ENCODE peak calls at places on chromosomes 3 and 15, in ten cellular contexts. S, E, Z, L, N, M, O, Y, J and T are unnamed samples.

GRCh38 chr3:37136067-37136466 is 38.3 kb downstream of the LRRFIP2 start:
- DNase-seq in O (no peak), J (no peak), Z (no peak), L (no peak), N (no peak), M (no peak), S (no peak), Y (no peak), E (no peak), T (no peak)

GRCh38 chr3:134357914-134358811 is 16.1 kb downstream of the AMOTL2 start:
- DNase-seq in N (no peak), Z (no peak), L (peak; percentile 98), O (peak; percentile 57), Y (peak; percentile 51), S (peak; percentile 91), M (peak; percentile 96), J (no peak), E (peak; percentile 96), T (no peak)

GRCh38 chr3:100087203-100087602 is 27.1 kb downstream of the FILIP1L start:
- DNase-seq in S (no peak), L (no peak), O (no peak), M (peak; percentile 61), Y (no peak), N (no peak), Z (no peak), J (no peak), E (peak; percentile 80), T (no peak)

GRCh38 chr3:41148901-41149300 is 50.4 kb upstream of the CTNNB1 start:
- DNase-seq in N (no peak), M (no peak), L (no peak), O (no peak), Y (no peak), J (no peak), Z (no peak), E (peak; percentile 6), S (no peak), T (no peak)

GRCh38 chr3:111605016-111605415 is 9.9 kb upstream of the ZBED2 start:
- DNase-seq in N (no peak), E (peak; percentile 56), S (no peak), M (no peak), Y (no peak), J (no peak), L (no peak), O (no peak), Z (no peak), T (no peak)

GRCh38 chr15:79721256-79721655 is 175.6 kb downstream of the MTHFS start:
- DNase-seq in L (no peak), E (no peak), Y (no peak), M (peak; percentile 74), N (no peak), J (no peak), O (no peak), Z (no peak), S (no peak), T (no peak)

GRCh38 chr15:66964111-66964738 is 101.2 kb upstream of the SMAD3 start:
- DNase-seq in M (no peak), E (no peak), O (no peak), S (no peak), L (no peak), N (no peak), Y (no peak), J (no peak), Z (no peak), T (no peak)

GRCh38 chr3:155093261-155093660 is 13.1 kb downstream of the MME start:
- DNase-seq in O (peak; percentile 49), Y (no peak), Z (no peak), N (no peak), E (no peak), S (no peak), M (no peak), J (no peak), L (no peak), T (no peak)

GRCh38 chr3:63862804-63863149 is 828 bp downstream of the THOC7 start:
- DNase-seq in Z (no peak), Y (no peak), S (no peak), J (no peak), O (no peak), L (no peak), N (no peak), E (no peak), M (no peak), T (no peak)

GRCh38 chr3:62153231-62153630 is 220.1 kb downstream of the FEZF2 start:
- DNase-seq in E (no peak), J (no peak), L (no peak), Z (no peak), M (no peak), S (no peak), N (no peak), O (no peak), Y (no peak), T (no peak)

GRCh38 chr3:62145086-62145757 is 228.1 kb downstream of the FEZF2 start:
- DNase-seq in M (no peak), Z (no peak), Y (no peak), O (no peak), N (no peak), J (no peak), L (no peak), E (no peak), S (peak; percentile 2), T (no peak)

GRCh38 chr3:62151591-62151990 is 221.8 kb downstream of the FEZF2 start:
- DNase-seq in J (no peak), S (no peak), Y (no peak), Z (no peak), L (no peak), M (no peak), E (no peak), O (no peak), N (no peak), T (no peak)

GRCh38 chr3:62149962-62150361 is 223.4 kb downstream of the FEZF2 start:
- DNase-seq in M (peak; percentile 34), E (peak; percentile 46), S (no peak), Y (no peak), O (no peak), L (no peak), N (peak; percentile 29), Z (no peak), J (peak; percentile 35), T (no peak)

GRCh38 chr3:62149539-62149938 is 223.8 kb downstream of the FEZF2 start:
- DNase-seq in N (no peak), J (no peak), E (no peak), S (no peak), Z (no peak), Y (no peak), O (no peak), M (no peak), L (no peak), T (no peak)
- H3K27ac ChIP-seq in N (no peak overlapping the region), J (no peak overlapping the region), E (no peak overlapping the region), S (no peak overlapping the region), Z (peak overlapping the region; percentile 60), Y (no peak overlapping the region), O (no peak overlapping the region), M (no peak overlapping the region), L (no peak overlapping the region), T (no peak overlapping the region)

DNA sequence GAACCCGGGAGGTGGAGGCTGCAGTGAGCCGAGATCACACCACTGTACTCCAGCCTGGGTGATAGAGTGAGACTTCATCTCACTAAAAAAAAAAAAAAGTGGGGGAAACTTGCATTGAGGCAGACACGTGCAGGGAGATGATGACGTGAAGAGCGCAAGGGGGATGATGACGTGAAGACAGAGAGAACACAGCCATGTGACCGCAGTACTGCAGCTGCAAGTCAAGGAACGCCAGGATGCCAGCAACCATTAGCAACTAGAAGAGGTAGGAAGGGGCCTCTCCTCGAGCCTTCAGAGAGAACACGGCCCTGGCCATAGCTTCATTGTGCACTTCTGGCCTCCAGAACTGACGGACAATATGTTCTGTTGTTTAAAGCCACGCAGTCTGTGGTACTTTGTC is 28.3 kb downstream of the RFT1 start:
- DNase-seq in N (no peak), J (no peak), S (no peak), E (no peak), Y (no peak), Z (no peak), L (no peak), O (no peak), M (no peak), T (no peak)
- H3K36me3 ChIP-seq in N (peaks cover 99% of the 10 kb centered on the region), J (peaks cover 25% of the 10 kb centered on the region), S (no peaks in the 10 kb centered on the region), E (peaks cover 68% of the 10 kb centered on the region), Y (peaks cover 15% of the 10 kb centered on the region), Z (peaks cover 83% of the 10 kb centered on the region), L (no peaks in the 10 kb centered on the region), O (peaks cover 4% of the 10 kb centered on the region), M (peaks cover 4% of the 10 kb centered on the region), T (peaks cover 22% of the 10 kb centered on the region)

GRCh38 chr3:20322085-20322484 is 136.1 kb upstream of the SGO1 start:
- DNase-seq in O (no peak), Z (no peak), E (no peak), Y (no peak), L (no peak), N (no peak), J (no peak), S (no peak), M (no peak), T (no peak)

GRCh38 chr3:20324664-20325478 is 138.9 kb upstream of the SGO1 start:
- DNase-seq in L (no peak), S (no peak), N (no peak), Y (no peak), O (peak; percentile 5), J (no peak), M (peak; percentile 7), Z (no peak), E (no peak), T (no peak)

GRCh38 chr3:20320489-20320888 is 134.5 kb upstream of the SGO1 start:
- DNase-seq in E (no peak), L (peak; percentile 67), J (no peak), Y (no peak), N (no peak), S (no peak), M (no peak), O (peak; percentile 85), Z (no peak), T (no peak)

GRCh38 chr3:20321391-20322047 is 135.5 kb upstream of the SGO1 start:
- DNase-seq in S (no peak), Y (no peak), L (no peak), J (no peak), N (no peak), M (no peak), Z (no peak), O (no peak), E (no peak), T (no peak)

DNA sequence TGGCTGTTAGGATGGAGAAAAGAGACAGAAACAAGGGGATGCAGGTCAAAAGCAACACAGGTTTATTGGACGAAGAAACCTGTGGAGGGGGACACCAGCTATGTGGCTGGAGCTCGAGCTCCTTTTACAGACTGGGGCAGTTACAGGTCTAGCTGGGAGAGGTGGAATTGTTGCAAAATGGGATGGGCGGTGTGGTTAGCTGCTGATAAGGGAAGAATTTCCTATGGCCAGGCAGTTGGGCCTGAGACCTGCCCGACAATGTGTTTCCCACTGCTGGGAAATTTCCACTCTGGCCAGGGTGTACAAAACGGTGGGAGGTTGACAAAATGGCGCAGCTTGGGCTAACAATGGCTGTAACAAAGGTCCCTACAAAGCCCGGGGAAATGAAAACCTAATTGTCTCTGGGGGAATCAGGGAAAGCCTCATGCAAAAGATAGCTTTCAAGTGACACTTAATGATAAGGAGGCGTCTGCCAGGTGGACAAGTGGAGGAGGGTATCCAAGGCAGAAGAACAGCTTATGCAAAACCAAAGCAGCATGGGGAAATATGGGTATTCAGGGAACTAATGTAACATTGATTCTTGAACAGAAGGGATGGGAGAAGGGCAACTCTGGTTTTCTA is 137.4 kb upstream of the SGO1 start:
- DNase-seq in N (no peak), J (no peak), Y (no peak), S (no peak), Z (no peak), O (no peak), L (peak; percentile 59), M (peak; percentile 21), E (no peak), T (no peak)
- H3K4me1 ChIP-seq in N (peaks cover 6% of the 10 kb centered on the region), J (no peaks in the 10 kb centered on the region), Y (no peaks in the 10 kb centered on the region), S (no peaks in the 10 kb centered on the region), Z (peaks cover 13% of the 10 kb centered on the region), O (peaks cover 20% of the 10 kb centered on the region), L (no peaks in the 10 kb centered on the region), M (peaks cover 3% of the 10 kb centered on the region), E (no peaks in the 10 kb centered on the region), T (no peaks in the 10 kb centered on the region)

GRCh38 chr3:20060924-20061323 is 20.7 kb downstream of the KAT2B start:
- DNase-seq in M (peak; percentile 79), Z (no peak), Y (no peak), N (no peak), J (peak; percentile 38), E (peak; percentile 62), S (no peak), L (no peak), O (no peak), T (no peak)
- H3K27ac ChIP-seq in M (no peak overlapping the region), Z (peak overlapping the region; percentile 71), Y (no peak overlapping the region), N (peak overlapping the region; percentile 25), J (peak overlapping the region; percentile 29), E (no peak overlapping the region), S (no peak overlapping the region), L (no peak overlapping the region), O (no peak overlapping the region), T (no peak overlapping the region)